ENCODE peak calls at places on chromosomes 16 and 17, in seven cellular contexts. N is PC-3, V is HCT116, W is GM23338, Z is SK-N-SH, G is hepatocyte, R is PC-9. J is an unnamed sample.

GRCh38 chr17:50934672-50935200 is 68.6 kb upstream of the TOB1 start:
- DNase-seq in G (no peak), Z (no peak), W (no peak), N (no peak), V (no peak), R (peak; percentile 32), J (no peak)

GRCh38 chr16:84724619-84725307 is 25.0 kb downstream of the USP10 start:
- DNase-seq in N (no peak), R (no peak), V (no peak), Z (no peak), G (no peak), W (no peak), J (no peak)

GRCh38 chr17:58308985-58309917 is 19.3 kb downstream of the TSPOAP1 start:
- DNase-seq in W (no peak), V (no peak), Z (peak; percentile 31), N (no peak), G (no peak), R (no peak), J (no peak)

GRCh38 chr16:20347666-20348364 is 4.7 kb downstream of the UMOD start:
- DNase-seq in R (no peak), V (no peak), N (no peak), W (no peak), Z (no peak), G (no peak), J (no peak)

GRCh38 chr17:54678158-54678557 is 222.5 kb upstream of the TOM1L1 start:
- DNase-seq in V (no peak), Z (no peak), W (no peak), N (no peak), R (no peak), G (peak; percentile 9), J (no peak)

GRCh38 chr16:75244844-75245758 is 6.3 kb downstream of the BCAR1 start:
- DNase-seq in Z (peak; percentile 82), W (peak; percentile 81), N (peak; percentile 94), G (peak; percentile 94), V (no peak), R (peak; percentile 93), J (no peak)

GRCh38 chr17:15291674-15292361 is 26.7 kb upstream of the PMP22 start:
- DNase-seq in V (no peak), G (no peak), R (no peak), Z (no peak), W (no peak), N (peak; percentile 70), J (no peak)

GRCh38 chr17:27105636-27106035 is 188.3 kb upstream of the WSB1 start:
- DNase-seq in R (no peak), Z (no peak), W (no peak), N (no peak), G (no peak), V (no peak), J (no peak)

GRCh38 chr17:82019905-82020873 is 2.5 kb downstream of the CENPX start:
- DNase-seq in N (peak; percentile 50), Z (peak; percentile 88), R (no peak), G (peak; percentile 79), V (peak; percentile 56), W (peak; percentile 89), J (peak; percentile 46)

GRCh38 chr17:56793506-56793905 is 40.2 kb downstream of the C17orf67 start:
- DNase-seq in R (no peak), N (no peak), G (no peak), W (no peak), Z (no peak), V (no peak), J (no peak)

GRCh38 chr16:18803569-18804462 is 2.5 kb upstream of the ARL6IP1 start:
- DNase-seq in G (no peak), R (no peak), Z (no peak), V (no peak), W (no peak), N (peak; percentile 9), J (no peak)

GRCh38 chr17:78808106-78808635 is 26.1 kb upstream of the CYTH1 start:
- DNase-seq in G (no peak), V (no peak), W (no peak), Z (no peak), R (no peak), N (peak; percentile 54), J (no peak)

GRCh38 chr16:72811188-72811720 is 236.7 kb downstream of the ZFHX3 start:
- DNase-seq in G (no peak), W (no peak), R (no peak), V (no peak), Z (no peak), N (no peak), J (no peak)

GRCh38 chr17:75069783-75070182 is 18.0 kb upstream of the SLC16A5 start:
- DNase-seq in W (no peak), V (no peak), N (peak; percentile 83), G (no peak), Z (peak; percentile 58), R (no peak), J (peak; percentile 21)
- TF ChIP-seq CTCF in W (peak; percentile 37), V (peak; percentile 87), N (peak; percentile 86), G (peak; percentile 32), Z (peak; percentile 52), R (peak; percentile 65), J (peak; percentile 34)

GRCh38 chr17:48719642-48720262 is 2.6 kb downstream of the PRAC1 start:
- DNase-seq in G (no peak), W (peak; percentile 95), V (no peak), R (no peak), Z (peak; percentile 47), N (peak; percentile 91), J (no peak)
- H3K27me3 ChIP-seq in G (peaks cover 97% of the 10 kb centered on the region), W (peaks cover 100% of the 10 kb centered on the region), V (no peaks in the 10 kb centered on the region), R (peaks cover 31% of the 10 kb centered on the region), Z (peaks cover 94% of the 10 kb centered on the region), N (no peaks in the 10 kb centered on the region), J (peaks cover 70% of the 10 kb centered on the region)

GRCh38 chr17:7460850-7461660 is 16.2 kb downstream of the CHRNB1 start:
- DNase-seq in V (no peak), G (no peak), Z (no peak), N (no peak), W (peak; percentile 88), R (no peak), J (no peak)

GRCh38 chr17:7465481-7466275 is 13.8 kb downstream of the ZBTB4 start:
- DNase-seq in W (no peak), N (no peak), R (no peak), V (no peak), G (no peak), Z (no peak), J (no peak)

GRCh38 chr17:7462474-7463367 is 16.7 kb downstream of the ZBTB4 start:
- DNase-seq in G (no peak), R (no peak), W (no peak), N (no peak), V (no peak), Z (no peak), J (no peak)

GRCh38 chr17:7464081-7464480 is 15.3 kb downstream of the ZBTB4 start:
- DNase-seq in V (no peak), W (no peak), R (no peak), G (no peak), Z (no peak), N (no peak), J (no peak)

GRCh38 chr17:7463368-7463846 is 16.0 kb downstream of the ZBTB4 start:
- DNase-seq in N (no peak), R (no peak), V (no peak), G (no peak), Z (no peak), W (no peak), J (no peak)
- H3K9me2 ChIP-seq in N (no peaks in the 10 kb centered on the region), R (no peaks in the 10 kb centered on the region), V (no peaks in the 10 kb centered on the region), G (no peaks in the 10 kb centered on the region), Z (no peaks in the 10 kb centered on the region), W (peaks cover 4% of the 10 kb centered on the region), J (no peaks in the 10 kb centered on the region)

DNA sequence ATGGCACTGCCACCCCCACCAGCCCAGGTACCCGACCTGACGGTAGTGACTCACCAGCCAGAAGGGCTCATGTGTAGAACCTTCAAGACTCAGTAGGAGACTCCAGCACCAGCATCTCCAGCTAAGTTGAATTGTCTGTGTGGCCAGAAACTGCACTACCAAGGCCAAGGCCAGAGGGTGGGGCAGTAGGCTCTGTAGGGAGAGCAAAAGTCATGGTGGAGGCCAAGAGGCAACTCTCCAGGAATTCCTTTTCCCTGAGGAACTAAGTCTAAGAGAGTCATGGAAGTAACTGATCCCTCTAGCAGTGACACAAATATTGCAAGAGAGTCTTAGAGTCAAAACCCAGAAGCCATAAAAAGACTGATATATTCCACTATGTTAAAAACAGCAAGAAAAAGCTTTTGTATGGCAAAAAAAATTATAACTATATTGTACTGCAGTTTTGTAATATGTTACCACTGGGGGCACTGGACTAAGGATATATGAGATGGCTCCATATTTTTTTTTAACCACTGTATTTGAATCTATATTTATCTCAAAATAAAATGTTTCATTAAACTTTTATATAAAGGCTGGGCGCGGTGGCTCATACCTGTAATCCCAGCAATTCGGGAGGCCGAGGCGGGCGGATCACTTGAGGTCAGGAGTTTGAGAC is 30.2 kb upstream of the GUCY2D start:
- DNase-seq in G (no peak), Z (no peak), V (no peak), W (no peak), N (no peak), R (no peak), J (no peak)
- TF ChIP-seq CTCF in G (peak; percentile 28), Z (peak; percentile 56), V (no peak), W (no peak), N (peak; percentile 32), R (peak; percentile 48), J (no peak)

DNA sequence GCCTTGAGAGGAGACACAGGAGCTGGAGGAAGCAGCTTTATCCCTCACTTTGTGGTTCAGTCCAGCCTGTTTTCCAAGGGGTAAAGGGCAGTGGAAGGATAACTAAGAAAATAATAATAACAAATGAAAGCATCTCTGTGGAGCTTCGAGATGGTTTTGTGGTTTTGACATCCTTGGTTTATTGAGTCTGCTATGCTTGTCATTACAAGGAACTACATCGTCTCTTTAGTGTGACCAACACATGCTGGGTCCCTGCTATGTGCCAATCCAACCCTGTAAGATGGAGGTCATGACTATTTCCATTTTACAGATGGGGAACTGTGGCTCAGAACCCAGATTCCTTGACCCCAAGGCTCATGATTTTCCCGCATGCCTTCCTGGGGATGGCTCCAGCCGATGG is 124.8 kb downstream of the MRM1 start:
- DNase-seq in Z (no peak), N (no peak), W (no peak), G (no peak), R (no peak), V (no peak), J (no peak)
- H3K27me3 ChIP-seq in Z (peaks cover 55% of the 10 kb centered on the region), N (no peaks in the 10 kb centered on the region), W (no peaks in the 10 kb centered on the region), G (peaks cover 46% of the 10 kb centered on the region), R (peaks cover 76% of the 10 kb centered on the region), V (peaks cover 32% of the 10 kb centered on the region), J (peaks cover 84% of the 10 kb centered on the region)